ENCODE peak calls at places on chromosomes 4 and X, in six cellular contexts. T, F, G, U, J and A are unnamed samples.

GRCh38 chrX:20729421-20729820 is 462.7 kb upstream of the RPS6KA3 start:
- DNase-seq in T (no peak), F (no peak), G (no peak), U (peak), J (no peak), A (no peak)

GRCh38 chr4:95021099-95021498 is 263.3 kb downstream of the BMPR1B start:
- DNase-seq in T (no peak), F (no peak), G (no peak), U (no peak), J (no peak), A (no peak)

GRCh38 chrX:34332336-34332735 is 200.2 kb upstream of the FAM47A start:
- DNase-seq in T (no peak), F (no peak), G (no peak), U (peak), J (no peak), A (no peak)

GRCh38 chrX:131675596-131676194 is 131.8 kb downstream of the OR13H1 start:
- DNase-seq in T (no peak), F (no peak), G (no peak), U (peak), J (no peak), A (peak)

GRCh38 chrX:71532078-71532752 is 689 bp upstream of the OGT start:
- DNase-seq in T (no peak), F (peak), G (peak), U (peak), J (peak), A (peak)

GRCh38 chrX:82973641-82974040 is 534.4 kb upstream of the POU3F4 start:
- DNase-seq in T (no peak), F (no peak), G (no peak), U (peak), J (no peak), A (no peak)

GRCh38 chr4:6097581-6097980 is 79.3 kb upstream of the C4orf50 start:
- DNase-seq in T (no peak), F (no peak), G (no peak), U (no peak), J (no peak), A (no peak)

GRCh38 chrX:18424482-18425198 is 768 bp upstream of the CDKL5 start:
- DNase-seq in T (no peak), F (peak), G (no peak), U (peak), J (peak), A (peak)

GRCh38 chr4:74590476-74590875 is 145.5 kb downstream of the AREG start:
- DNase-seq in T (no peak), F (no peak), G (no peak), U (peak), J (no peak), A (no peak)